ENCODE peak calls at places on chromosomes 2 and 18, in six cellular contexts. I is GM23248, R is WTC11, V is NCI-H1092, X is posterior vena cava, P is AML-193. M is an unnamed sample.

GRCh38 chr18:11408555-11408954 is 200.8 kb upstream of the SLC35G4 start:
- DNase-seq in I (no peak), R (no peak), V (no peak), X (no peak), P (no peak), M (no peak)

GRCh38 chr2:198657520-198658121 is 800.1 kb downstream of the SATB2 start:
- DNase-seq in I (peak), R (peak), V (peak), X (no peak), P (peak), M (peak)

GRCh38 chr2:100773538-100773937 is 46.4 kb upstream of the NPAS2 start:
- DNase-seq in I (peak), R (no peak), V (no peak), X (no peak), P (no peak), M (no peak)

GRCh38 chr18:65835881-65836280 is 85.1 kb downstream of the CDH7 start:
- DNase-seq in I (no peak), R (no peak), V (no peak), X (no peak), P (no peak), M (no peak)

GRCh38 chr2:17401096-17401495 is 117.1 kb downstream of the RAD51AP2 start:
- DNase-seq in I (no peak), R (no peak), V (no peak), X (no peak), P (no peak), M (no peak)

GRCh38 chr2:122203523-122203922 is 448.1 kb downstream of the TSN start:
- DNase-seq in I (peak), R (no peak), V (no peak), X (no peak), P (no peak), M (no peak)

GRCh38 chr2:20213651-20214565 is 11.0 kb downstream of the SDC1 start:
- DNase-seq in I (no peak), R (no peak), V (peak), X (no peak), P (no peak), M (no peak)

GRCh38 chr2:68190991-68191731 is 33.5 kb downstream of the PNO1 start:
- DNase-seq in I (peak), R (no peak), V (no peak), X (no peak), P (no peak), M (no peak)

GRCh38 chr18:70376914-70377258 is 88.0 kb downstream of the SOCS6 start:
- DNase-seq in I (peak), R (no peak), V (no peak), X (no peak), P (no peak), M (no peak)

GRCh38 chr2:3450385-3451031 is 68.8 kb downstream of the ADI1 start:
- DNase-seq in I (no peak), R (no peak), V (no peak), X (no peak), P (no peak), M (no peak)

GRCh38 chr2:73187549-73187948 is 14.8 kb upstream of the NOTO start:
- DNase-seq in I (no peak), R (no peak), V (no peak), X (no peak), P (no peak), M (peak)

GRCh38 chr2:119282966-119283511 is 59.4 kb downstream of the STEAP3 start:
- DNase-seq in I (peak), R (no peak), V (peak), X (no peak), P (no peak), M (no peak)

GRCh38 chr2:174970092-174970491 is 35.1 kb downstream of the CHN1 start:
- DNase-seq in I (peak), R (no peak), V (no peak), X (no peak), P (no peak), M (no peak)

GRCh38 chr18:72460210-72460680 is 83.9 kb downstream of the CBLN2 start:
- DNase-seq in I (no peak), R (no peak), V (no peak), X (no peak), P (no peak), M (no peak)

GRCh38 chr2:199458017-199458805 is 472 bp upstream of the SATB2 start:
- DNase-seq in I (peak), R (peak), V (peak), X (peak), P (no peak), M (peak)

GRCh38 chr2:118678985-118679384 is 168.5 kb downstream of the EN1 start:
- DNase-seq in I (no peak), R (no peak), V (no peak), X (no peak), P (no peak), M (no peak)

GRCh38 chr2:156708051-156708450 is 271.9 kb downstream of the GPD2 start:
- DNase-seq in I (no peak), R (no peak), V (no peak), X (no peak), P (no peak), M (no peak)

GRCh38 chr2:131658769-131659131 is 131.1 kb downstream of the CCDC74A start:
- DNase-seq in I (no peak), R (no peak), V (no peak), X (no peak), P (no peak), M (no peak)

GRCh38 chr2:216056739-216057138 is 24.9 kb downstream of the PECR start:
- DNase-seq in I (no peak), R (no peak), V (no peak), X (no peak), P (no peak), M (no peak)

GRCh38 chr2:26670171-26670570 is 22.4 kb upstream of the KCNK3 start:
- DNase-seq in I (peak), R (no peak), V (no peak), X (peak), P (no peak), M (no peak)

GRCh38 chr2:218319813-218320360 is 27.6 kb upstream of the TMBIM1 start:
- DNase-seq in I (peak), R (no peak), V (no peak), X (no peak), P (no peak), M (no peak)

GRCh38 chr18:59484796-59485328 is 125.8 kb upstream of the LMAN1 start:
- DNase-seq in I (peak), R (no peak), V (no peak), X (no peak), P (no peak), M (no peak)

GRCh38 chr2:63300835-63301234 is 250.2 kb downstream of the OTX1 start:
- DNase-seq in I (no peak), R (no peak), V (no peak), X (no peak), P (no peak), M (no peak)

GRCh38 chr2:73284296-73285161 is at the start of gene FBXO41:
- DNase-seq in I (peak), R (peak), V (no peak), X (no peak), P (peak), M (peak)

GRCh38 chr2:147355706-147356105 is 489.1 kb upstream of the ACVR2A start:
- DNase-seq in I (no peak), R (no peak), V (no peak), X (no peak), P (no peak), M (no peak)

M was measured in Kasumi-1.